ENCODE peak calls at places on chromosome 22, in five cellular contexts. P, C, O, Z and N are unnamed samples.

GRCh38 chr22:49208003-49208402 is 619.7 kb downstream of the BRD1 start:
- DNase-seq in P (no peak), C (no peak), O (no peak), Z (no peak), N (no peak)

GRCh38 chr22:36923458-36923784 is 10.0 kb downstream of the CSF2RB start:
- DNase-seq in P (no peak), C (no peak), O (no peak), Z (no peak), N (no peak)

GRCh38 chr22:49255741-49256318 is 571.8 kb downstream of the BRD1 start:
- DNase-seq in P (no peak), C (no peak), O (no peak), Z (no peak), N (no peak)

GRCh38 chr22:26334232-26334631 is 94.8 kb upstream of the ASPHD2 start:
- DNase-seq in P (no peak), C (no peak), O (no peak), Z (no peak), N (no peak)

GRCh38 chr22:36795633-36796032 is 19.7 kb upstream of the IFT27 start:
- DNase-seq in P (no peak), C (no peak), O (no peak), Z (no peak), N (no peak)

GRCh38 chr22:37675930-37676571 is 615 bp downstream of the LGALS1 start:
- DNase-seq in P (peak; percentile 88), C (peak; percentile 49), O (peak; percentile 82), Z (peak; percentile 68), N (peak; percentile 20)

GRCh38 chr22:24142831-24143230 is 38.5 kb upstream of the SUSD2 start:
- DNase-seq in P (no peak), C (no peak), O (no peak), Z (no peak), N (no peak)

GRCh38 chr22:36194971-36195370 is 6.6 kb downstream of the APOL4 start:
- DNase-seq in P (peak; percentile 68), C (peak; percentile 87), O (peak; percentile 76), Z (peak; percentile 38), N (peak; percentile 55)

GRCh38 chr22:49142281-49142680 is 685.4 kb downstream of the BRD1 start:
- DNase-seq in P (no peak), C (no peak), O (no peak), Z (no peak), N (no peak)

GRCh38 chr22:38479096-38479840 is 11.4 kb downstream of the KDELR3 start:
- DNase-seq in P (no peak), C (no peak), O (no peak), Z (no peak), N (no peak)

GRCh38 chr22:27682438-27682837 is 119.1 kb downstream of the MN1 start:
- DNase-seq in P (no peak), C (no peak), O (no peak), Z (no peak), N (no peak)
- TF ChIP-seq CTCF in P (peak; percentile 24), C (peak; percentile 13), O (no peak), Z (peak; percentile 36), N (peak; percentile 24)

DNA sequence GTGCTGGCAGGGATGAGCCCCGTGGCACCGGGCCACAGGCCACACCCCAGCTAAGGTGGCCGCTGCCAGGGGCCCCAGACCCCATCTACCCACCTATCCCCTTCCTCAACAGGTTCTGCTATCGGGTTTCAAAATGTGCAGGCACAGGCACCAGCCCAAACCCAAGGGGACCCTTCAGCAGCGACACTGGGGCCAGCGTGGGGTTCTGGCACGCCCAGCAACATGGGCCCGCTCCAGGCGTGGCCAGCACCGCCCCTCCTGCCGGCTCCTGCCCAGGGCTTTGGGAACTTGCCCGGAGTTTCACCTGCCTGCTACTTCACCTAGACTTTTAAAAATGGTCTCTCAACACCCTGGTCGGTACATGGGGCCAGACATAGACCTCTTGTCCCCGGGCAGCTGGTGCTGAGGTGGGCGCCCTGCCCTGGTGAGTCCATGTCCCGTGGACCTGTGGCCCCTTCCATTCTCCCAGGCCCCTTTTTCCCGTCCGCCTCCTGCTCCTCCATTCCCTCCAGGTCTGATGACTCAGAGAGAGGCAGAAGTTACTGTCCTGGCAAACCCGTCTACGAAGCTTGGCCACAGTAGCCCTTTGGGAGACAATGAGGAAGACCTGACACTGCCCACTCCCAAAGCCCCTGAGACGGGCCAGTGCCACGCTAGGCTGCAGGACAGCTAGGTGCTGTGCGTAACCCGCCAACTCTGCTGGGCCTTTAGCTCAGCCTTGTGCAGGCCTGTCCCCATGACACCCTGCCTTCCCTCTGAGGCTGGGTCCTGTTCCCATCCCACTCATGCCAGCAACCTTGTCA is 11.5 kb downstream of the CELSR1 start:
- DNase-seq in P (no peak), C (no peak), O (no peak), Z (no peak), N (peak; percentile 55)
- H3K4me3 ChIP-seq in P (no peak overlapping the region), C (no peak overlapping the region), O (no peak overlapping the region), Z (no peak overlapping the region), N (no peak overlapping the region)

GRCh38 chr22:20771918-20772625 is 1.8 kb upstream of the SERPIND1 start:
- DNase-seq in P (no peak), C (no peak), O (no peak), Z (no peak), N (no peak)
- TF ChIP-seq CTCF in P (no peak), C (peak; percentile 13), O (no peak), Z (no peak), N (peak; percentile 16)

GRCh38 chr22:28773461-28773867 is 969 bp downstream of the CCDC117 start:
- DNase-seq in P (no peak), C (peak; percentile 28), O (no peak), Z (no peak), N (peak; percentile 18)

GRCh38 chr22:28771195-28771791 is 1.2 kb upstream of the CCDC117 start:
- DNase-seq in P (no peak), C (no peak), O (no peak), Z (no peak), N (peak; percentile 86)

GRCh38 chr22:28772633-28773460 is at the start of gene CCDC117:
- DNase-seq in P (peak; percentile 97), C (peak; percentile 97), O (peak; percentile 97), Z (peak; percentile 97), N (peak; percentile 97)

GRCh38 chr22:28769394-28770085 is 3.0 kb upstream of the CCDC117 start:
- DNase-seq in P (no peak), C (no peak), O (no peak), Z (no peak), N (no peak)

GRCh38 chr22:28774378-28774777 is 1.9 kb downstream of the CCDC117 start:
- DNase-seq in P (no peak), C (no peak), O (no peak), Z (no peak), N (no peak)
- H3K4me3 ChIP-seq in P (peak overlapping the region; percentile 74), C (no peak overlapping the region), O (no peak overlapping the region), Z (peak overlapping the region; percentile 80), N (no peak overlapping the region)

GRCh38 chr22:44807915-44808690 is 55.7 kb downstream of the ARHGAP8 start:
- DNase-seq in P (no peak), C (no peak), O (peak; percentile 6), Z (no peak), N (no peak)
- TF ChIP-seq CTCF in P (no peak), C (no peak), O (no peak), Z (no peak), N (peak; percentile 21)

GRCh38 chr22:29478326-29479276 is 1.4 kb upstream of the NEFH start:
- DNase-seq in P (no peak), C (no peak), O (no peak), Z (no peak), N (peak; percentile 30)
- H3K4me3 ChIP-seq in P (no peak overlapping the region), C (no peak overlapping the region), O (no peak overlapping the region), Z (no peak overlapping the region), N (no peak overlapping the region)

DNA sequence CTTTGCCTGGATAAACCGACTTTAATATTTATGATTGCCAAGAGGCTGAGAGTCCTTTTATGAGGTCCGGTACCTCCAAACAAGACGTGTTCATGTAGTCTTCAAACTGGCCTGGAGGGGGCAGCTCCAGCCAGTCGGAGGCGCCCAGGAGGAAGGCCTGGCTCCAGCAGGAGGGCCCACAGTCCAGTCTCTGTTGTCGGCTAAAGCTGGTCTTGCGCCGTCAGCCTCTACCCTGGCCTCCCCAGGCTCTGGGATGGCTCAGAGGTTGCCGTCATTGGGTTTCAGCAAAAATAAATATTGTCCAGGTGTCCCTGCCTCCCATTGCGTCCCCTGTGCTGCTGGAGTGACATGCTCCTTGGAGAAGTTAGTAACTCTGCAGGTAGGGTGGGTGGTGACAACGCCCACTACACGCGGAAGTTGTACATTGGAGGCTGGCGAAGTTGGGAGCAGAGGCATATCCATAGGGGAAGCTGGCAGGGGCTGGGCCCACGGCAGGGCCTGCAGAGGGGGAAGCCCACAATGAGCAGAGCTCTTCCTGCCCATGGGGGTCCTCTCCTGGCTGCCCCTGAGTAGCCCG is 1.0 kb upstream of the SLC25A1 start:
- DNase-seq in P (peak; percentile 87), C (peak; percentile 94), O (peak; percentile 81), Z (peak; percentile 73), N (peak; percentile 79)
- TF ChIP-seq CTCF in P (peak; percentile 60), C (peak; percentile 71), O (peak; percentile 66), Z (peak; percentile 81), N (peak; percentile 72)

DNA sequence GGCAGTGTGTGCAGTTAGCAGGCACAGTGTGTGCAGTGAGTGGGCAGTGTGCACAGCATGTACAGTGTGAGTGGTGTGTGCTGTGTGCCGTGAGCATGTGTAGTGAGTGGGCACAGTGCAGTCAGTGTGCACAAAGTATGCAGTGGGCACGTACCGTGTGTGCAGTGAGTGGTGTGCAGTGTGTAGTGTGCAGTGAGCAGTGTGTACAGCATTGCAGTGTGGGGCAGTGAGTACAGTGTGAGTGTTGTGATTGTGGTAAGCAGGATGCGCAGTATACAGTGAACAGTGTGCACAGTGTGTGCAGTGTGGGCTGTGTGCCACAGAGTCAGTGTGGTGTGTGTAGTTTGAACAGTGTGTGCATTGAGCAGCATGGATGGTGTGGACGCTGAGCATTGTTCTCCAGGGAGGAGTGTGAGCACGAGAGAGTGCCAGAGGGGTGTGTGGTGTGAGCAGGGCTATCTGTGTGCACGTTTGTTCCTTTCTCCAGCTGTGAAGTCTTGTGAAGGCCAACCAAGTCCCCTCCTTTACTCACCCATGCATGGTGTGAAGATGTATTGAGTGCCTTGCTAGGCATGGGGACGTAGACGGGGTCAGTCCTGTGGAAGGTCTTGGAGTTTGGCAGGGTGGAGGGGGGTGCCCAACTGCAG is 3.1 kb downstream of the SHANK3 start:
- DNase-seq in P (no peak), C (no peak), O (no peak), Z (no peak), N (no peak)
- H3K4me3 ChIP-seq in P (peak overlapping the region; percentile 60), C (peak overlapping the region; percentile 50), O (peak overlapping the region; percentile 57), Z (peak overlapping the region; percentile 69), N (peak overlapping the region; percentile 37)

DNA sequence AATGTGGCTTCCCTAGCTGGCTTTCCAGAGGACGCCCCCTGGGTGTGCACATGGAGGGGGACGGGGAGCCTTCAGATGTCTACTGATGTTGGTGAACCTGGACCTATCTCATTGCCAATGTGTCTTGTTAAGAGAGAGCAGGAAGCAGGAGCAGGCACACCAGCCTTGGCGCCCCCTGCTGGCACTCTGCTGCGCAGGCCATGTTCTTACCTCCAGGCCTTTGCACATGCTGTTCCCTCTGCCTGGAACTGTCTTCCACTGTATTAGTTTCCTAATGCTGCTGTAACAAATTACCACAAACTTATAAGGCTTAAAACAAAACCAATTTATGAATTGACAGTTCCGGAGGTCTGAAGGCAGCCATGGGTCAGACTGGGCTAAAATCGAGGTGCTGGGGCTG is 23.6 kb upstream of the MN1 start:
- DNase-seq in P (no peak), C (no peak), O (no peak), Z (no peak), N (no peak)
- TF ChIP-seq CTCF in P (peak; percentile 20), C (peak; percentile 44), O (peak; percentile 29), Z (peak; percentile 35), N (peak; percentile 17)

GRCh38 chr22:17712441-17712840 is 61.8 kb downstream of the BID start:
- DNase-seq in P (no peak), C (peak; percentile 34), O (no peak), Z (no peak), N (peak; percentile 34)
- H3K4me3 ChIP-seq in P (no peak overlapping the region), C (no peak overlapping the region), O (no peak overlapping the region), Z (no peak overlapping the region), N (no peak overlapping the region)